ENCODE peak calls at places on chromosomes 6 and 20, in ten cellular contexts. Y is HCT116, Z is fibroblast of lung, A is MM.1S, H is SK-N-SH, C is endothelial cell of umbilical vein, E is GM23248, X is PC-3, J is mammary epithelial cell, S is neuronal stem cell. T is an unnamed sample. For H3K9me3, the result is how much of the 10 kb centered on the place peaks cover.

GRCh38 chr6:13554929-13555333 is 19.5 kb upstream of the SIRT5 start:
- DNase-seq in Y (no peak), Z (peak), H (no peak), J (no peak), E (peak), A (no peak), X (no peak), S (no peak), C (peak), T (peak)

GRCh38 chr20:12409501-12409900 is 491.8 kb downstream of the BTBD3 start:
- DNase-seq in J (peak), E (no peak), S (no peak), Z (no peak), Y (no peak), C (no peak), A (no peak), X (peak), H (no peak), T (no peak)

GRCh38 chr6:127933852-127934840 is 33.3 kb upstream of the THEMIS start:
- DNase-seq in Z (no peak), E (no peak), S (no peak), H (no peak), Y (no peak), C (no peak), J (no peak), A (peak), X (no peak), T (no peak)

GRCh38 chr6:126064994-126065401 is 78.7 kb downstream of the TRMT11 start:
- DNase-seq in S (no peak), Y (no peak), X (no peak), A (no peak), C (no peak), J (no peak), H (peak), Z (peak), E (no peak), T (no peak)

GRCh38 chr6:11685411-11686093 is 93.1 kb downstream of the ADTRP start:
- DNase-seq in H (no peak), A (no peak), E (peak), S (no peak), C (no peak), X (peak), J (peak), Z (peak), Y (peak), T (no peak)

GRCh38 chr6:156068870-156069269 is 613.2 kb upstream of the NOX3 start:
- DNase-seq in H (peak), C (peak), X (no peak), E (no peak), Y (no peak), A (no peak), Z (no peak), S (no peak), J (no peak), T (no peak)

GRCh38 chr20:47642118-47642517 is 140.4 kb downstream of the NCOA3 start:
- DNase-seq in S (no peak), X (no peak), Z (no peak), J (no peak), A (no peak), C (no peak), Y (no peak), H (no peak), E (no peak), T (no peak)

GRCh38 chr6:77181749-77182148 is 281.5 kb downstream of the HTR1B start:
- DNase-seq in J (no peak), A (peak), Y (no peak), E (no peak), H (no peak), X (no peak), Z (no peak), S (no peak), C (no peak), T (no peak)

GRCh38 chr6:123997223-123997622 is 193.6 kb downstream of the NKAIN2 start:
- DNase-seq in E (no peak), Z (no peak), A (no peak), H (no peak), C (no peak), J (no peak), S (no peak), Y (no peak), X (no peak), T (no peak)

GRCh38 chr6:20148433-20148832 is 63.8 kb downstream of the MBOAT1 start:
- DNase-seq in C (no peak), A (no peak), Y (no peak), H (no peak), E (no peak), Z (no peak), X (no peak), S (no peak), J (no peak), T (no peak)

GRCh38 chr20:48850681-48851299 is 23.0 kb upstream of the PREX1 start:
- DNase-seq in H (no peak), Y (no peak), A (no peak), E (no peak), C (no peak), S (no peak), X (no peak), J (no peak), Z (no peak), T (no peak)

GRCh38 chr6:24583463-24584389 is 62.3 kb downstream of the KIAA0319 start:
- DNase-seq in H (peak), Z (peak), E (peak), X (peak), S (peak), J (peak), C (peak), Y (peak), A (peak), T (peak)

GRCh38 chr6:33192671-33193602 is 670 bp upstream of the COL11A2 start:
- DNase-seq in Y (no peak), J (no peak), Z (peak), A (no peak), E (peak), C (no peak), X (no peak), H (peak), S (no peak), T (peak)

GRCh38 chr6:76831299-76831698 is 632.0 kb downstream of the HTR1B start:
- DNase-seq in Y (no peak), E (no peak), A (no peak), S (no peak), H (no peak), C (no peak), X (no peak), Z (no peak), J (peak), T (no peak)

GRCh38 chr6:43708857-43709653 is 21.5 kb upstream of the MRPS18A start:
- DNase-seq in S (no peak), H (no peak), A (no peak), Z (peak), E (peak), J (peak), Y (no peak), C (peak), X (no peak), T (peak)

GRCh38 chr6:118578617-118579016 is 30.5 kb downstream of the PLN start:
- DNase-seq in H (no peak), A (no peak), S (no peak), C (no peak), Z (peak), J (no peak), E (peak), X (no peak), Y (no peak), T (no peak)

GRCh38 chr20:49103019-49103418 is 56.9 kb downstream of the CSE1L start:
- DNase-seq in Z (no peak), Y (no peak), A (no peak), H (no peak), C (no peak), E (no peak), J (no peak), S (no peak), X (no peak), T (no peak)

GRCh38 chr6:20208687-20209378 is 3.4 kb downstream of the MBOAT1 start:
- DNase-seq in J (no peak), E (no peak), H (no peak), Y (no peak), A (no peak), X (no peak), C (no peak), Z (no peak), S (no peak), T (no peak)

GRCh38 chr6:65728879-65729479 is 22.0 kb upstream of the EYS start:
- DNase-seq in C (no peak), Z (no peak), Y (no peak), X (no peak), J (no peak), E (no peak), A (no peak), H (no peak), S (no peak), T (no peak)

GRCh38 chr20:59777321-59777705 is 156.1 kb downstream of the SYCP2 start:
- DNase-seq in C (no peak), E (no peak), S (no peak), A (no peak), X (no peak), J (no peak), H (peak), Y (no peak), Z (no peak), T (no peak)

GRCh38 chr20:17443326-17443858 is 87.8 kb downstream of the BFSP1 start:
- DNase-seq in E (no peak), J (no peak), X (no peak), S (no peak), A (no peak), C (no peak), Z (no peak), H (no peak), Y (no peak), T (no peak)

GRCh38 chr6:35919827-35920751 is 809 bp downstream of the SRPK1 start:
- DNase-seq in S (peak), A (peak), H (peak), Y (no peak), Z (peak), E (peak), C (peak), J (peak), X (peak), T (peak)

GRCh38 chr20:25006431-25007167 is 14.0 kb upstream of the APMAP start:
- DNase-seq in C (no peak), X (no peak), Y (no peak), A (no peak), Z (no peak), S (no peak), H (no peak), J (no peak), E (no peak), T (peak)

GRCh38 chr6:53033764-53034163 is 31.4 kb upstream of the FBXO9 start:
- DNase-seq in S (no peak), X (peak), C (peak), H (no peak), J (no peak), Z (peak), E (peak), A (no peak), Y (no peak), T (no peak)

GRCh38 chr20:9375221-9375681 is 139.1 kb upstream of the LAMP5 start:
- DNase-seq in C (no peak), H (no peak), J (no peak), Y (no peak), X (no peak), E (no peak), S (no peak), A (no peak), Z (no peak), T (no peak)

GRCh38 chr6:71906813-71907212 is 20.5 kb downstream of the RIMS1 start:
- DNase-seq in X (no peak), A (no peak), E (no peak), Z (no peak), J (no peak), S (no peak), C (no peak), H (no peak), Y (no peak), T (no peak)

GRCh38 chr6:35552285-35552917 is 39.7 kb upstream of the TULP1 start:
- DNase-seq in E (peak), C (peak), X (peak), H (peak), J (peak), A (peak), S (no peak), Z (no peak), Y (peak), T (peak)

GRCh38 chr6:40477246-40478126 is 109.7 kb downstream of the LRFN2 start:
- DNase-seq in Z (no peak), E (no peak), X (no peak), C (no peak), J (no peak), Y (no peak), S (peak), A (no peak), H (peak), T (peak)

GRCh38 chr6:80605165-80605989 is 498.9 kb downstream of the BCKDHB start:
- DNase-seq in X (peak), Y (peak), J (peak), A (peak), H (peak), Z (peak), S (peak), E (peak), C (peak), T (no peak)

GRCh38 chr6:4125933-4126864 is 9.2 kb downstream of the ECI2 start:
- DNase-seq in C (peak), X (peak), H (no peak), A (no peak), Z (peak), Y (peak), S (no peak), E (peak), J (peak), T (no peak)

GRCh38 chr6:45721665-45722064 is 294.0 kb downstream of the CLIC5 start:
- DNase-seq in X (no peak), Z (no peak), Y (no peak), H (no peak), C (no peak), E (no peak), A (no peak), J (no peak), S (no peak), T (peak)

GRCh38 chr6:21902766-21903165 is 309.2 kb downstream of the SOX4 start:
- DNase-seq in Z (no peak), Y (no peak), E (no peak), S (no peak), C (no peak), A (no peak), J (no peak), X (no peak), H (no peak), T (no peak)

GRCh38 chr6:20661721-20662120 is 127.5 kb downstream of the CDKAL1 start:
- DNase-seq in A (no peak), E (peak), J (peak), H (peak), Z (peak), S (no peak), Y (no peak), C (peak), X (no peak), T (no peak)

GRCh38 chr6:22322103-22322882 is 25.5 kb upstream of the PRL start:
- DNase-seq in C (peak), H (no peak), E (no peak), Z (peak), Y (no peak), X (no peak), J (no peak), A (peak), S (no peak), T (no peak)

GRCh38 chr6:137821486-137821885 is 45.6 kb upstream of the TNFAIP3 start:
- DNase-seq in C (no peak), X (no peak), S (no peak), Z (no peak), J (no peak), H (no peak), E (no peak), A (no peak), Y (no peak), T (no peak)

GRCh38 chr6:146041282-146041681 is 12.4 kb downstream of the GRM1 start:
- DNase-seq in C (peak), E (peak), J (peak), Y (peak), A (peak), Z (peak), X (peak), H (no peak), S (no peak), T (peak)

GRCh38 chr6:37176268-37177082 is 6.5 kb downstream of the PIM1 start:
- DNase-seq in Y (no peak), J (no peak), S (no peak), X (no peak), C (no peak), Z (no peak), A (no peak), H (no peak), E (no peak), T (peak)

DNA sequence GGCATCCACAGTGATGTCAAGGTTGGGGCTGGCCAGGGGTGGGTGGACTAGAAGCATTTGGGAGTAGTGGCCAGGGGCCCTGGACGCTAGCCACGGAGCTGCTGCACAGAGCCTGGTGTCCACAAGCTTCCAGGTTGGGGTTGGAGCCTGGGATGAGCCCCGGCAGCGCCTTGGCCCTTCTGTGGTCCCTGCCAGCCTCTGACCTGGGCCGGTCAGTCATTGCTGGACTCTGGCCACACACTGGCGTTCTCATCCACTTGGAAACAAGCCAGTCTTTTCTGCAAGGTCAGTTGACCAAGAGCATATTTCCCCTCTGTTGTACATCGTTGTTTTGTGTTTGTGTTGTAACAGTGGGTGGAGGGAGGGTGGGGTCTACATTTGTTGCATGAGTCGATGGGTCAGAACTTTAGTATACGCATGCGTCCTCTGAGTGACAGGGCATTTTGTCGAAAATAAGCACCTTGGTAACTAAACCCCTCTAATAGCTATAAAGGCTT is 8.4 kb downstream of the PSMA7 start:
- DNase-seq in E (peak), J (no peak), X (no peak), Y (no peak), H (no peak), Z (no peak), S (no peak), C (peak), A (no peak), T (no peak)
- H3K9ac ChIP-seq in E (no peak), J (no peak), X (no peak), Y (no peak), H (no peak), Z (peak), S (no peak), C (no peak), A (no peak), T (no peak)

DNA sequence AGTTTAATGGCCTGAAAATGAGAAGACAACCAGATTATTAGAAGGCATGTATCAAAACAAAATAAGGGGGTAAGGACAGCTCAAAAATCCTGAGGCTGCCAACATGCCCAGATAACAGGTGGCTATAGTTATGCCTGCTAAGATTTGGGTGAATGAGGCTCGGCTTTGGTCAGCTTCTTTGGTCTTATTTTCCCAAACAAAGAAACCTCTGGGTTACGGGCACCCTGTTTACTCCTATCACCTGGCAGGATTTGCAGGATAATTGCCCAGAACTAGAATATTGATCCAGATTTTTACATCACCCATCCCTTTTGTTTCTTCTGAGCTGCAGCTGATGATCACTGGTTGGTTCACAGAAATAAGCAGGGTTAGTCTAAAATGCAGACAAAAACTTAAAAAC is 74.3 kb downstream of the SLC16A10 start:
- DNase-seq in A (no peak), Y (no peak), E (no peak), S (no peak), J (no peak), H (no peak), C (no peak), X (no peak), Z (no peak), T (no peak)
- H3K9me3 ChIP-seq in A (under half), Y (under half), E (under half), S (under half), J (under half), H (under half), C (under half), X (under half), Z (under half), T (under half)

GRCh38 chr20:36607586-36608387 is 2.2 kb downstream of the RAB5IF start:
- DNase-seq in S (no peak), H (no peak), X (peak), A (no peak), J (peak), C (no peak), Z (no peak), E (peak), Y (no peak), T (no peak)
- H3K9ac ChIP-seq in S (no peak), H (peak), X (peak), A (peak), J (no peak), C (no peak), Z (no peak), E (peak), Y (peak), T (no peak)

DNA sequence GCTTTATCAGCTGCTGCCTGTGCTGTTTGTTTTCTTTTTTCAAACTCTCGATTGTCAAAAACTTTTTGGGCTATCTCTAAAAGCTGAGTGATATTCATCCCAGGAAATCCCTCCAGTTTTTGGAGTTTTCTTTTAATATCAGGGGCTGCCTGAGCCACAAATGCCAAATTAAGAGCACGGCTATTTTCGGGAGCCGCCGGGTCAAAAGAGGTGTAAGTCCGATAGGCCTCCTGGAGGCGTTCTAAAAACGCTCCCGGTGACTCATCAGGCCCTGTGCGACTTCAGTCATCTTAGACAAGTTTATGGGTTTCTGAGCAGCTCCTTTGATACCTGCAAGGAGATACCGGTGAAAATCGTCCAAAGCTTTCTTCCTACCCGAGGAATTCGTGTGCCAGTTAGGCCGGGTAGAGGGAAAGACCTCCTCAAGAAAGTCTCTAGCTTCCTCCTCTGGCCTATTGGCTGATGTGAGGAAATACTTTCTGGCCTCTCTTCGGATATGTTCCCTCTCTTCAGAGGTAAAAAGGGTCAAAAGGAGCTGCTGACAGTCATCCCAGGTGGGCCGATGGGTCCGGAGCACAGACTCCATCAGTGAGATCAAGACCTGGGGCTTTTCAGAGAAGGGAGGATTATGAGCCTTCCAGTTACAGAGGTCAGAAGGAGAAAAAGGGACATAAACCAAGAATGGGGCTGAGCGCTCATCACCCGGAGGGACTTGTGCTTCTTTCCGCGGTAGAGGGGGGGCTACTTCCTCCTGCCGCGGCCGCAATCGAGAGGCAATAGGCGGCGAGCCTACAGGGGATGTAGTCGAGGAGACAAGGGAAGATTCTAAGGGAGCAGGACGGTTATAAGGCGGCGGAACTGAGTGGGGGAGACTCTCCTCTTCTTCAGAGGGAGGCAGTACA is 151.1 kb downstream of the TRIM27 start:
- DNase-seq in A (no peak), J (no peak), Y (peak), X (no peak), S (no peak), E (peak), C (no peak), H (no peak), Z (no peak), T (peak)
- H3K9me3 ChIP-seq in A (under half), J (under half), Y (under half), X (under half), S (under half), E (under half), C (under half), H (under half), Z (under half), T (under half)

DNA sequence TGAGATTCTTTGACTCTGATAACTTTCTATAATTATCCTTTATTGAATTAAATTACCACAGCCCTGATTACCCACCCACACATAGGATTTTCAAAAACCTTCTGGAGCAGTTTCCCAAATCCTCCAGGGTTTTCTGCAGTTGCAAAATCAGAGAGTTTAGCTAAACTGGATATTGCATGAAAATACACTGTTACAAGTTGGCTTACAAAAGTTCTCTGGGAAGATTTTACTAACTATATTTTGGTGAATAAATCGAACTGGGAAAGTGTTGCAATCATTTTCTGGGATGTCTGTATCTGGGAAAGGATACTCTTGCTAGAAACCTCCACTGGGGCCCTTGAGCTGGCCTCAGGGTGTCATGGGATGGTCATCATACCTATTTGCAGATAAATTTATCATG is 97.6 kb upstream of the STMND1 start:
- DNase-seq in Z (no peak), C (no peak), J (no peak), H (no peak), X (no peak), A (no peak), S (no peak), Y (no peak), E (peak), T (no peak)
- H3K9ac ChIP-seq in Z (no peak), C (no peak), J (no peak), H (no peak), X (no peak), A (no peak), S (no peak), Y (no peak), E (no peak), T (no peak)

T was measured in endodermal cell.